ENCODE peak calls at places on chromosomes 7 and 10, in four cellular contexts. L, A, I and B are unnamed samples.

GRCh38 chr7:154853727-154854095 is 149.2 kb downstream of the PAXIP1 start:
- DNase-seq in L (no peak), A (no peak), I (no peak), B (no peak)

GRCh38 chr10:59382831-59383295 is 20.5 kb upstream of the FAM13C start:
- DNase-seq in L (no peak), A (no peak), I (no peak), B (no peak)

GRCh38 chr10:110802551-110803238 is 69.0 kb upstream of the PDCD4 start:
- DNase-seq in L (peak), A (no peak), I (peak), B (peak)

GRCh38 chr10:3372284-3372683 is 199.7 kb upstream of the PITRM1 start:
- DNase-seq in L (no peak), A (no peak), I (no peak), B (no peak)

GRCh38 chr10:25725917-25726716 is 207.9 kb upstream of the MYO3A start:
- DNase-seq in L (no peak), A (no peak), I (peak), B (no peak)

GRCh38 chr10:70890917-70891431 is 2.6 kb upstream of the PCBD1 start:
- DNase-seq in L (no peak), A (no peak), I (no peak), B (no peak)

GRCh38 chr7:14639801-14640200 is 262.8 kb downstream of the DGKB start:
- DNase-seq in L (no peak), A (no peak), I (no peak), B (no peak)

GRCh38 chr10:21534611-21535493 is 820 bp downstream of the MLLT10 start:
- DNase-seq in L (peak), A (no peak), I (peak), B (no peak)

GRCh38 chr10:28993056-28993455 is 295.8 kb upstream of the LYZL1 start:
- DNase-seq in L (no peak), A (no peak), I (no peak), B (no peak)

GRCh38 chr7:111678986-111679385 is 116.7 kb upstream of the IMMP2L start:
- DNase-seq in L (no peak), A (no peak), I (no peak), B (no peak)